ENCODE peak calls at places on chromosomes 3 and 15, in seven cellular contexts. P is CD8-positive, alpha-beta memory T cell; Z is Karpas-422; H is AG10803; J is fibroblast of lung; Q is mucosa of descending colon; D is thyroid gland. V is an unnamed sample.
A peak's percentile ranks its signal among the peaks of the same experiment; 100 is the strongest.

GRCh38 chr3:140216249-140216648 is 281.3 kb downstream of the CLSTN2 start:
- DNase-seq in Q (no peak), J (no peak), H (peak; percentile 2), P (no peak), Z (peak; percentile 78), D (no peak), V (no peak)

GRCh38 chr3:127710473-127710941 is 37.8 kb downstream of the ABTB1 start:
- DNase-seq in D (no peak), Z (no peak), J (no peak), P (no peak), Q (no peak), H (no peak), V (no peak)

GRCh38 chr3:115698851-115699535 is 75.7 kb downstream of the GAP43 start:
- DNase-seq in J (no peak), D (no peak), H (peak; percentile 40), Q (no peak), P (no peak), Z (no peak), V (no peak)

GRCh38 chr3:30498587-30498967 is 107.8 kb upstream of the TGFBR2 start:
- DNase-seq in H (no peak), J (no peak), Q (no peak), D (no peak), Z (no peak), P (no peak), V (no peak)

GRCh38 chr15:34847598-34847997 is 52.2 kb upstream of the ACTC1 start:
- DNase-seq in Q (no peak), D (no peak), J (no peak), P (no peak), H (peak; percentile 8), Z (no peak), V (no peak)

GRCh38 chr15:57649138-57649537 is 57.4 kb upstream of the POLR2M start:
- DNase-seq in Z (no peak), P (no peak), H (peak; percentile 78), D (no peak), J (peak; percentile 46), Q (no peak), V (peak; percentile 61)

GRCh38 chr3:126888186-126888760 is 94.6 kb upstream of the PLXNA1 start:
- DNase-seq in Z (no peak), H (no peak), Q (no peak), D (no peak), J (no peak), P (no peak), V (no peak)

GRCh38 chr3:81393251-81393650 is 368.2 kb downstream of the GBE1 start:
- DNase-seq in J (no peak), H (peak; percentile 3), Q (no peak), P (no peak), D (no peak), Z (no peak), V (no peak)

GRCh38 chr15:81023483-81024264 is 23.0 kb downstream of the TLNRD1 start:
- DNase-seq in Z (no peak), H (peak; percentile 78), P (no peak), D (peak; percentile 35), J (peak; percentile 14), Q (peak; percentile 72), V (peak; percentile 84)

GRCh38 chr15:70192041-70192440 is 94.3 kb upstream of the TLE3 start:
- DNase-seq in Q (no peak), H (no peak), P (no peak), D (no peak), Z (no peak), J (no peak), V (no peak)

GRCh38 chr3:195191580-195191979 is 79.4 kb downstream of the XXYLT1 start:
- DNase-seq in J (no peak), D (no peak), P (no peak), H (no peak), Z (no peak), Q (no peak), V (no peak)

GRCh38 chr15:38164061-38164460 is 88.6 kb upstream of the SPRED1 start:
- DNase-seq in Q (no peak), J (no peak), P (no peak), H (peak; percentile 25), Z (no peak), D (no peak), V (peak; percentile 65)

GRCh38 chr15:48868549-48868948 is 9.4 kb upstream of the EID1 start:
- DNase-seq in Q (no peak), D (no peak), P (no peak), H (peak; percentile 64), Z (no peak), J (peak; percentile 70), V (peak; percentile 84)

GRCh38 chr3:154898916-154899315 is 181.2 kb upstream of the MME start:
- DNase-seq in J (peak; percentile 10), D (no peak), Q (no peak), H (no peak), P (no peak), Z (no peak), V (no peak)

GRCh38 chr15:22954798-22955543 is 25.2 kb downstream of the CYFIP1 start:
- DNase-seq in H (no peak), Q (no peak), D (no peak), P (no peak), J (no peak), Z (no peak), V (no peak)

GRCh38 chr15:86611392-86612040 is 531.8 kb downstream of the AGBL1 start:
- DNase-seq in H (peak; percentile 40), D (no peak), Z (no peak), P (peak; percentile 46), J (peak; percentile 24), Q (no peak), V (no peak)

GRCh38 chr3:58651268-58651667 is 15.3 kb downstream of the FAM3D start:
- DNase-seq in P (no peak), H (no peak), Z (no peak), J (peak; percentile 12), Q (no peak), D (no peak), V (peak; percentile 9)

GRCh38 chr15:100170280-100170654 is 171.5 kb downstream of the ADAMTS17 start:
- DNase-seq in Q (no peak), P (no peak), Z (no peak), D (no peak), H (no peak), J (no peak), V (no peak)

GRCh38 chr15:74347757-74348250 is 19.6 kb downstream of the CYP11A1 start:
- DNase-seq in H (no peak), P (no peak), Q (no peak), J (no peak), Z (no peak), D (no peak), V (no peak)

GRCh38 chr3:29513236-29513635 is 232.4 kb downstream of the RBMS3 start:
- DNase-seq in H (peak; percentile 24), D (peak; percentile 24), Z (no peak), Q (no peak), J (no peak), P (no peak), V (no peak)

GRCh38 chr3:186540444-186541226 is 3.5 kb downstream of the CRYGS start:
- DNase-seq in H (peak; percentile 61), Q (no peak), D (peak; percentile 83), P (peak; percentile 69), J (peak; percentile 75), Z (peak; percentile 95), V (peak; percentile 56)

GRCh38 chr3:126293370-126294082 is 63.7 kb downstream of the KLF15 start:
- DNase-seq in Q (no peak), P (no peak), Z (no peak), D (peak; percentile 53), H (peak; percentile 15), J (peak; percentile 47), V (no peak)

GRCh38 chr3:141093971-141094401 is 42.8 kb downstream of the SPSB4 start:
- DNase-seq in P (no peak), D (no peak), J (no peak), H (no peak), Z (no peak), Q (no peak), V (no peak)

GRCh38 chr3:141538568-141538967 is 51.7 kb downstream of the RASA2 start:
- DNase-seq in J (peak; percentile 11), D (no peak), Z (no peak), H (no peak), P (no peak), Q (no peak), V (no peak)

GRCh38 chr3:188316021-188316722 is 162.2 kb downstream of the LPP start:
- DNase-seq in J (peak; percentile 45), Z (no peak), P (no peak), D (no peak), Q (no peak), H (peak; percentile 57), V (peak; percentile 55)

DNA sequence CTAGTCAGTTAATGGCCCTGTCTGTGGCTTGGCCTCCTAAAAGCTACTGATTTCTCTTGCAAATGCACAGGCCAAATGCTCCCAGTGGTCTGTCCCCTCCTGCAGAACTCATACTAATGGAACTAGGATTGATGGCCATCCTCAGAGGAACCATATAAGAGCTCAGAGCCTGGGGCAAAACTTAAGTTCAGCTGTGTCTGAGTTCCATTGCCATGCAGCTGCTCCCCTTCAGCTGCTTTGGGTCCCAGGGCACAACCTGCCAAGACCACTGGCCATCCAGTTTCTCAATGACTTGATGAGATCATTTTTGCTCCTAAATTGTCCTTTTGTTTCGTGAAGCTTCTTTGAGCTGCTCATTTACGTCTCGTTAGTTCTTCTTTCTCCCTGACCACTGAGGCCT is 529.5 kb upstream of the TBL1XR1 start:
- DNase-seq in J (no peak), D (no peak), Z (no peak), P (no peak), Q (no peak), H (no peak), V (no peak)
- H3K4me3 ChIP-seq in J (no peak overlapping the region), D (no peak overlapping the region), Z (no peak overlapping the region), P (no peak overlapping the region), Q (no peak overlapping the region), H (no peak overlapping the region), V (no peak overlapping the region)

GRCh38 chr3:136960838-136961836 is 3.4 kb downstream of the IL20RB start:
- DNase-seq in Q (no peak), J (no peak), Z (no peak), D (no peak), P (no peak), H (peak; percentile 75), V (peak; percentile 43)
- H3K4me3 ChIP-seq in Q (no peak overlapping the region), J (no peak overlapping the region), Z (no peak overlapping the region), D (no peak overlapping the region), P (no peak overlapping the region), H (peak overlapping the region; percentile 20), V (no peak overlapping the region)

GRCh38 chr3:151347432-151347831 is 18.1 kb upstream of the P2RY13 start:
- DNase-seq in Q (no peak), Z (no peak), P (no peak), J (no peak), D (no peak), H (no peak), V (no peak)

GRCh38 chr3:151351216-151351615 is 21.9 kb upstream of the P2RY13 start:
- DNase-seq in Z (no peak), P (no peak), H (no peak), D (no peak), J (no peak), Q (no peak), V (no peak)

GRCh38 chr3:151351648-151352047 is 22.3 kb upstream of the P2RY13 start:
- DNase-seq in H (no peak), Q (no peak), Z (no peak), D (no peak), J (no peak), P (no peak), V (no peak)

GRCh38 chr3:151346292-151346691 is 16.9 kb upstream of the P2RY13 start:
- DNase-seq in Z (no peak), P (no peak), H (no peak), J (no peak), D (no peak), Q (no peak), V (no peak)

GRCh38 chr3:151345854-151346253 is 16.5 kb upstream of the P2RY13 start:
- DNase-seq in P (no peak), Q (no peak), Z (no peak), J (peak; percentile 75), D (no peak), H (peak; percentile 77), V (peak; percentile 78)
- H3K4me3 ChIP-seq in P (no peak overlapping the region), Q (no peak overlapping the region), Z (no peak overlapping the region), J (no peak overlapping the region), D (no peak overlapping the region), H (peak overlapping the region; percentile 34), V (peak overlapping the region; percentile 34)

GRCh38 chr3:16059700-16060357 is 114.7 kb upstream of the GALNT15 start:
- DNase-seq in Q (no peak), Z (no peak), H (no peak), P (no peak), J (no peak), D (no peak), V (no peak)
- H3K4me3 ChIP-seq in Q (no peak overlapping the region), Z (no peak overlapping the region), H (no peak overlapping the region), P (no peak overlapping the region), J (no peak overlapping the region), D (no peak overlapping the region), V (no peak overlapping the region)